ENCODE peak calls at places on chromosomes 4 and X, in five cellular contexts. One of them, this sample, is unnamed.

GRCh38 chrX:100447563-100448397 is 37.7 kb upstream of the PCDH19 start:
- DNase-seq in GM06990: no peak
- DNase-seq in fibroblast of villous mesenchyme: peak
- DNase-seq in tibial nerve: peak
- DNase-seq in iPS DF 6.9: peak
- DNase-seq in this sample: peak

GRCh38 chr4:97073194-97073593 is 1070.1 kb downstream of the STPG2 start:
- DNase-seq in iPS DF 6.9: no peak
- DNase-seq in tibial nerve: no peak
- DNase-seq in fibroblast of villous mesenchyme: no peak
- DNase-seq in GM06990: no peak
- DNase-seq in this sample: no peak

GRCh38 chr4:111650553-111651183 is 494.6 kb upstream of the FAM241A start:
- DNase-seq in iPS DF 6.9: no peak
- DNase-seq in tibial nerve: no peak
- DNase-seq in GM06990: no peak
- DNase-seq in fibroblast of villous mesenchyme: no peak
- DNase-seq in this sample: no peak

GRCh38 chrX:21839334-21840198 is at the start of gene MBTPS2:
- DNase-seq in iPS DF 6.9: peak
- DNase-seq in GM06990: peak
- DNase-seq in fibroblast of villous mesenchyme: peak
- DNase-seq in tibial nerve: peak
- DNase-seq in this sample: peak

GRCh38 chr4:84968936-84969335 is 2.4 kb upstream of the WDFY3 start:
- DNase-seq in iPS DF 6.9: no peak
- DNase-seq in fibroblast of villous mesenchyme: no peak
- DNase-seq in GM06990: no peak
- DNase-seq in tibial nerve: no peak
- DNase-seq in this sample: no peak

GRCh38 chr4:2817701-2818350 is 24.9 kb downstream of the SH3BP2 start:
- DNase-seq in GM06990: no peak
- DNase-seq in fibroblast of villous mesenchyme: no peak
- DNase-seq in iPS DF 6.9: no peak
- DNase-seq in tibial nerve: no peak
- DNase-seq in this sample: no peak

GRCh38 chr4:119646347-119647071 is 17.9 kb upstream of the PDE5A start:
- DNase-seq in tibial nerve: no peak
- DNase-seq in fibroblast of villous mesenchyme: no peak
- DNase-seq in GM06990: no peak
- DNase-seq in iPS DF 6.9: no peak
- DNase-seq in this sample: peak

GRCh38 chrX:20252392-20253231 is 14.1 kb downstream of the RPS6KA3 start:
- DNase-seq in GM06990: peak
- DNase-seq in iPS DF 6.9: no peak
- DNase-seq in tibial nerve: peak
- DNase-seq in fibroblast of villous mesenchyme: peak
- DNase-seq in this sample: peak

GRCh38 chrX:12011075-12011474 is 127.2 kb upstream of the FRMPD4 start:
- DNase-seq in tibial nerve: no peak
- DNase-seq in GM06990: no peak
- DNase-seq in iPS DF 6.9: no peak
- DNase-seq in fibroblast of villous mesenchyme: peak
- DNase-seq in this sample: no peak

GRCh38 chr4:92447265-92447905 is 143.6 kb downstream of the GRID2 start:
- DNase-seq in GM06990: no peak
- DNase-seq in fibroblast of villous mesenchyme: no peak
- DNase-seq in tibial nerve: no peak
- DNase-seq in iPS DF 6.9: no peak
- DNase-seq in this sample: peak

GRCh38 chr4:13007802-13008201 is 476.3 kb downstream of the RAB28 start:
- DNase-seq in tibial nerve: no peak
- DNase-seq in fibroblast of villous mesenchyme: no peak
- DNase-seq in GM06990: no peak
- DNase-seq in iPS DF 6.9: no peak
- DNase-seq in this sample: no peak

GRCh38 chr4:40909363-40909876 is 159.7 kb downstream of the NSUN7 start:
- DNase-seq in tibial nerve: no peak
- DNase-seq in fibroblast of villous mesenchyme: peak
- DNase-seq in GM06990: no peak
- DNase-seq in iPS DF 6.9: no peak
- DNase-seq in this sample: peak

GRCh38 chr4:17941731-17942130 is 79.8 kb downstream of the LCORL start:
- DNase-seq in fibroblast of villous mesenchyme: no peak
- DNase-seq in GM06990: no peak
- DNase-seq in iPS DF 6.9: no peak
- DNase-seq in tibial nerve: no peak
- DNase-seq in this sample: peak

GRCh38 chr4:36251983-36252382 is 7.7 kb upstream of the ARAP2 start:
- DNase-seq in fibroblast of villous mesenchyme: no peak
- DNase-seq in GM06990: no peak
- DNase-seq in tibial nerve: no peak
- DNase-seq in iPS DF 6.9: no peak
- DNase-seq in this sample: no peak

GRCh38 chr4:47484169-47484568 is 906 bp upstream of the ATP10D start:
- DNase-seq in tibial nerve: no peak
- DNase-seq in fibroblast of villous mesenchyme: no peak
- DNase-seq in iPS DF 6.9: no peak
- DNase-seq in GM06990: no peak
- DNase-seq in this sample: no peak

GRCh38 chr4:6987566-6987920 is 55.6 kb upstream of the TADA2B start:
- DNase-seq in tibial nerve: no peak
- DNase-seq in iPS DF 6.9: no peak
- DNase-seq in GM06990: no peak
- DNase-seq in fibroblast of villous mesenchyme: peak
- DNase-seq in this sample: peak

GRCh38 chr4:113635739-113636437 is 125.7 kb downstream of the CAMK2D start:
- DNase-seq in iPS DF 6.9: no peak
- DNase-seq in fibroblast of villous mesenchyme: peak
- DNase-seq in tibial nerve: no peak
- DNase-seq in GM06990: no peak
- DNase-seq in this sample: peak

GRCh38 chr4:8821151-8821950 is 50.3 kb downstream of the HMX1 start:
- DNase-seq in fibroblast of villous mesenchyme: no peak
- DNase-seq in iPS DF 6.9: no peak
- DNase-seq in GM06990: no peak
- DNase-seq in tibial nerve: no peak
- DNase-seq in this sample: no peak

GRCh38 chr4:38489924-38490639 is 173.9 kb upstream of the KLF3 start:
- DNase-seq in GM06990: no peak
- DNase-seq in tibial nerve: no peak
- DNase-seq in fibroblast of villous mesenchyme: peak
- DNase-seq in iPS DF 6.9: no peak
- DNase-seq in this sample: peak

GRCh38 chrX:30713061-30713525 is 59.9 kb downstream of the GK start:
- DNase-seq in iPS DF 6.9: no peak
- DNase-seq in fibroblast of villous mesenchyme: peak
- DNase-seq in tibial nerve: peak
- DNase-seq in GM06990: peak
- DNase-seq in this sample: peak

GRCh38 chr4:7429069-7429416 is 5.7 kb downstream of the PSAPL1 start:
- DNase-seq in iPS DF 6.9: no peak
- DNase-seq in GM06990: no peak
- DNase-seq in tibial nerve: no peak
- DNase-seq in fibroblast of villous mesenchyme: no peak
- DNase-seq in this sample: no peak

GRCh38 chrX:112865464-112866025 is 24.9 kb upstream of the AMOT start:
- DNase-seq in fibroblast of villous mesenchyme: no peak
- DNase-seq in tibial nerve: no peak
- DNase-seq in iPS DF 6.9: no peak
- DNase-seq in GM06990: no peak
- DNase-seq in this sample: no peak

GRCh38 chr4:126740687-126741086 is 892.1 kb upstream of the INTU start:
- DNase-seq in fibroblast of villous mesenchyme: no peak
- DNase-seq in tibial nerve: no peak
- DNase-seq in iPS DF 6.9: no peak
- DNase-seq in GM06990: no peak
- DNase-seq in this sample: no peak

GRCh38 chr4:20251796-20252655 is at the start of gene SLIT2:
- DNase-seq in iPS DF 6.9: no peak
- DNase-seq in tibial nerve: peak
- DNase-seq in fibroblast of villous mesenchyme: peak
- DNase-seq in GM06990: peak
- DNase-seq in this sample: peak

GRCh38 chr4:25654031-25654970 is 1.4 kb upstream of the SLC34A2 start:
- DNase-seq in iPS DF 6.9: no peak
- DNase-seq in GM06990: no peak
- DNase-seq in fibroblast of villous mesenchyme: no peak
- DNase-seq in tibial nerve: no peak
- DNase-seq in this sample: peak

GRCh38 chr4:13313856-13314255 is 170.3 kb downstream of the RAB28 start:
- DNase-seq in iPS DF 6.9: no peak
- DNase-seq in tibial nerve: no peak
- DNase-seq in GM06990: no peak
- DNase-seq in fibroblast of villous mesenchyme: no peak
- DNase-seq in this sample: no peak

GRCh38 chr4:579543-580175 is 3.6 kb upstream of the TMEM271 start:
- DNase-seq in GM06990: no peak
- DNase-seq in iPS DF 6.9: no peak
- DNase-seq in tibial nerve: no peak
- DNase-seq in fibroblast of villous mesenchyme: no peak
- DNase-seq in this sample: no peak

GRCh38 chr4:73607375-73608026 is 12.7 kb downstream of the RASSF6 start:
- DNase-seq in GM06990: no peak
- DNase-seq in fibroblast of villous mesenchyme: no peak
- DNase-seq in iPS DF 6.9: no peak
- DNase-seq in tibial nerve: no peak
- DNase-seq in this sample: no peak

GRCh38 chrX:40444798-40445496 is 135.8 kb upstream of the ATP6AP2 start:
- DNase-seq in fibroblast of villous mesenchyme: no peak
- DNase-seq in iPS DF 6.9: no peak
- DNase-seq in GM06990: no peak
- DNase-seq in tibial nerve: no peak
- DNase-seq in this sample: no peak

GRCh38 chr4:25704516-25704915 is 48.9 kb downstream of the SLC34A2 start:
- DNase-seq in tibial nerve: no peak
- DNase-seq in iPS DF 6.9: no peak
- DNase-seq in GM06990: no peak
- DNase-seq in fibroblast of villous mesenchyme: no peak
- DNase-seq in this sample: no peak

DNA sequence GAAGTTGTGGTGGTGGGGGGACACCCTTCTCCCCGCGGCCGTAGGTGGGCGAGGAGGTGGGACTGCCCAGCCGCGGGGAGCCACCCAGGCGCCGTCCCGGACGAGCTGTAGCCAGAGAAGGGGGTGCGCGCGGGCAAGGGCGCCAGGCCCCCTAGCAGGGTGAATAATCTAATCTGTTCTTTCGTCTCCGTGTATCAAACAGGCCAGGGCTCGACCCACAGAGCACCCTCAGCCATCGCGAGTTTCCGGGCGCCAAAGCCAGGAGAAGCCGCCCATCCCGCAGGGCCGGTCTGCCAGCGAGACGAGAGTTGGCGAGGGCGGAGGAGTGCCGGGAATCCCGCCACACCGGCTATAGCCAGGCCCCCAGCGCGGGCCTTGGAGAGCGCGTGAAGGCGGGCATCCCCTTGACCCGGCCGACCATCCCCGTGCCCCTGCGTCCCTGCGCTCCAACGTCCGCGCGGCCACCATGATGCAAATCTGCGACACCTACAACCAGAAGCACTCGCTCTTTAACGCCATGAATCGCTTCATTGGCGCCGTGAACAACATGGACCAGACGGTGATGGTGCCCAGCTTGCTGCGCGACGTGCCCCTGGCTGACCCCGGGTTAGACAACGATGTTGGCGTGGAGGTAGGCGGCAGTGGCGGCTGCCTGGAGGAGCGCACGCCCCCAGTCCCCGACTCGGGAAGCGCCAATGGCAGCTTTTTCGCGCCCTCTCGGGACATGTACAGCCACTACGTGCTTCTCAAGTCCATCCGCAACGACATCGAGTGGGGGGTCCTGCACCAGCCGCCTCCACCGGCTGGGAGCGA is 3.4 kb downstream of the MID1IP1 start:
- DNase-seq in iPS DF 6.9: no peak
- DNase-seq in GM06990: peak
- DNase-seq in tibial nerve: no peak
- DNase-seq in fibroblast of villous mesenchyme: no peak
- DNase-seq in this sample: peak
- H3K4me3 ChIP-seq in iPS DF 6.9: peak
- H3K4me3 ChIP-seq in GM06990: peak
- H3K4me3 ChIP-seq in tibial nerve: peak
- H3K4me3 ChIP-seq in fibroblast of villous mesenchyme: peak
- H3K4me3 ChIP-seq in this sample: peak

DNA sequence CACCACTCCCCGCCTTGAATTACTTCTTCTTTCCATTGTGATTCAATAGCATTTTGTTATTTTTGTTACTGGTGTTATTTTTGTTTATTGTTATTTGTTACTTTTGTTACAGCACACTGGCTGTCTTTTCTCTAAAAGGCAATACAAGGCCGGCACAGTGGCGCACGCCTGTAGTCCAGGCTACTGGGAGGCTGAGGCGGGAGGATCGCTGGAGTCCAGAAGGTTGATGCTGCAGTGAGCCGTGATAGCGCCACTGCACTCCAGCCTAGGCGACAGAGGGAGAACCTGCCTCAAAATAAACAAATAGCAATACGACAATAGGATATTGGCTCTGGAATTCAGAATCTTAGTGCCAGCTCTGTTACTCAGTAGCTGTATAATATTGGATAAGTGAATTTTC is 1.0 kb upstream of the MED12 start:
- DNase-seq in iPS DF 6.9: no peak
- DNase-seq in GM06990: no peak
- DNase-seq in fibroblast of villous mesenchyme: no peak
- DNase-seq in tibial nerve: no peak
- DNase-seq in this sample: no peak
- H3K4me3 ChIP-seq in iPS DF 6.9: no peak
- H3K4me3 ChIP-seq in GM06990: no peak
- H3K4me3 ChIP-seq in fibroblast of villous mesenchyme: no peak
- H3K4me3 ChIP-seq in tibial nerve: no peak
- H3K4me3 ChIP-seq in this sample: no peak

GRCh38 chrX:32448320-32448719 is 763.0 kb downstream of the DMD start:
- DNase-seq in fibroblast of villous mesenchyme: peak
- DNase-seq in iPS DF 6.9: no peak
- DNase-seq in tibial nerve: no peak
- DNase-seq in GM06990: peak
- DNase-seq in this sample: no peak
- H3K4me3 ChIP-seq in fibroblast of villous mesenchyme: no peak
- H3K4me3 ChIP-seq in iPS DF 6.9: no peak
- H3K4me3 ChIP-seq in tibial nerve: no peak
- H3K4me3 ChIP-seq in GM06990: no peak
- H3K4me3 ChIP-seq in this sample: no peak

DNA sequence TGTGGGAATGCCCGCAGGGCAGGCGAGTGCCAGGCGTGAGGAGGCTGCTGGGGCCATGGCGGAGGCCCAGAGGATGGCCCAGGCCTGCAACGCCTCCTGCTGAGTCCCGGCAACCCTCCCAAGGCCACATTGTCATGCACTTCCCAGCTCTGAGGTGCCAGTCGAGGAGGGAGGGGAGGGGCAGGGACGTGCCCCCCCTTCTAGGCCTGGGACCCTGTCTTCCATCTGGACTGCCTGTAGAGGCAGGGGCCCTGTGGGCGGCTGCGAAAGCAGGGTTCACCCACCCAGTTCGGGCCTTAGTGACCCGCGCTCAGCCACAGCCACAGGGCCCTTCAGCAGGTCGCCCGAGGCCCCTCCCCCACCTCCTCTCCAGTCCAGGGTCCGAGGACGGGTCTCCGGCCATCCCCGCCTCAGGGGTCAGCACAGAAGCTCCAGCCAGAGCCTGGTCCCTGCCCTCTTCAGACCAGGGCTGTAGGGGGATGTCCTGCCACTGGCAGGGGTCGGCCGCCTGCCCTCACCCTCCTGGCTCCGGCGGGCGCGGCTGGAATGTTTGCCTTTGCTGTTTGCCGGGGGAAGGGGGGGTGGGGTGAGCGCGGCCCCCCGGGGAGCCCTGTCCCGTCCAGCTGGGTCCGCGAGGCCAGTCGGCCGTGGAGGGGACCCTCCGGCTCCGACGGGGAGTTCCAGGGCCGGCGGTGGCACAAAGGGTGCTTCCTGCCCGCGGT is 26.6 kb upstream of the FGFR3 start:
- DNase-seq in tibial nerve: no peak
- DNase-seq in fibroblast of villous mesenchyme: no peak
- DNase-seq in GM06990: no peak
- DNase-seq in iPS DF 6.9: no peak
- DNase-seq in this sample: no peak
- H3K4me3 ChIP-seq in tibial nerve: peak
- H3K4me3 ChIP-seq in fibroblast of villous mesenchyme: peak
- H3K4me3 ChIP-seq in GM06990: no peak
- H3K4me3 ChIP-seq in iPS DF 6.9: peak
- H3K4me3 ChIP-seq in this sample: no peak